ENCODE peak calls at places on chromosomes 4 and X, in seven cellular contexts. G is IMR-90, D is mesendoderm, Q is neuronal stem cell, E is H9, C is mesenchymal stem cell, A is H1. L is an unnamed sample.

GRCh38 chr4:3255611-3256186 is 6.7 kb downstream of the MSANTD1 start:
- DNase-seq in G (no peak), D (no peak), Q (no peak), E (peak; percentile 7), C (no peak), A (peak; percentile 22), L (no peak)

GRCh38 chr4:76950846-76951321 is 1.3 kb downstream of the SEPTIN11 start:
- DNase-seq in G (peak; percentile 52), D (peak; percentile 73), Q (no peak), E (peak; percentile 51), C (peak; percentile 60), A (no peak), L (peak; percentile 54)

GRCh38 chr4:87416965-87417364 is 5.4 kb upstream of the NUDT9 start:
- DNase-seq in G (no peak), D (no peak), Q (no peak), E (no peak), C (no peak), A (no peak), L (no peak)

GRCh38 chr4:120155287-120155686 is 88.6 kb upstream of the MAD2L1 start:
- DNase-seq in G (no peak), D (no peak), Q (no peak), E (no peak), C (no peak), A (no peak), L (no peak)

GRCh38 chr4:47143261-47143660 is 111.9 kb downstream of the GABRB1 start:
- DNase-seq in G (no peak), D (no peak), Q (no peak), E (no peak), C (peak; percentile 12), A (no peak), L (no peak)

GRCh38 chrX:41086627-41086932 is 1.3 kb downstream of the USP9X start:
- DNase-seq in G (no peak), D (no peak), Q (no peak), E (no peak), C (no peak), A (no peak), L (no peak)

GRCh38 chr4:154314248-154314647 is 177.4 kb downstream of the DCHS2 start:
- DNase-seq in G (no peak), D (peak; percentile 38), Q (no peak), E (no peak), C (peak; percentile 48), A (no peak), L (peak; percentile 38)

GRCh38 chr4:83071116-83071515 is 36.1 kb downstream of the COPS4 start:
- DNase-seq in G (peak; percentile 43), D (no peak), Q (no peak), E (no peak), C (peak; percentile 63), A (no peak), L (no peak)

GRCh38 chr4:142379277-142380051 is 466.6 kb downstream of the INPP4B start:
- DNase-seq in G (peak; percentile 90), D (peak; percentile 30), Q (no peak), E (no peak), C (peak; percentile 76), A (peak; percentile 42), L (peak; percentile 74)

GRCh38 chrX:102833136-102833535 is 103.9 kb upstream of the RAB40AL start:
- DNase-seq in G (peak; percentile 41), D (peak; percentile 90), Q (no peak), E (no peak), C (peak; percentile 50), A (no peak), L (peak; percentile 86)

GRCh38 chr4:137129471-137130244 is 402.6 kb downstream of the PCDH18 start:
- DNase-seq in G (peak; percentile 67), D (no peak), Q (no peak), E (no peak), C (peak; percentile 51), A (no peak), L (no peak)

GRCh38 chr4:119132306-119132705 is 3.3 kb upstream of the MYOZ2 start:
- DNase-seq in G (peak; percentile 28), D (no peak), Q (no peak), E (no peak), C (no peak), A (no peak), L (no peak)

GRCh38 chr4:27407616-27408015 is 547.0 kb downstream of the STIM2 start:
- DNase-seq in G (no peak), D (no peak), Q (no peak), E (no peak), C (no peak), A (no peak), L (no peak)

GRCh38 chr4:52912608-52913007 is 50.5 kb downstream of the RASL11B start:
- DNase-seq in G (peak; percentile 40), D (peak; percentile 32), Q (no peak), E (no peak), C (peak; percentile 54), A (no peak), L (peak; percentile 43)

GRCh38 chr4:8164687-8165086 is 6.1 kb upstream of the ABLIM2 start:
- DNase-seq in G (no peak), D (no peak), Q (no peak), E (no peak), C (no peak), A (no peak), L (no peak)

GRCh38 chrX:153477901-153478300 is 7.5 kb upstream of the HAUS7 start:
- DNase-seq in G (no peak), D (no peak), Q (no peak), E (no peak), C (no peak), A (no peak), L (no peak)

GRCh38 chr4:52051213-52051614 is at the start of gene SPATA18:
- DNase-seq in G (no peak), D (no peak), Q (no peak), E (peak; percentile 28), C (peak; percentile 37), A (peak; percentile 47), L (no peak)

GRCh38 chr4:186946682-186947294 is 223.1 kb upstream of the FAT1 start:
- DNase-seq in G (peak; percentile 34), D (peak; percentile 72), Q (no peak), E (peak; percentile 77), C (peak; percentile 54), A (peak; percentile 55), L (peak; percentile 72)

GRCh38 chrX:18676470-18676869 is 4.6 kb upstream of the RS1 start:
- DNase-seq in G (peak; percentile 5), D (peak; percentile 55), Q (peak; percentile 8), E (peak; percentile 47), C (peak; percentile 35), A (peak; percentile 48), L (no peak)

GRCh38 chr4:52979020-52979419 is 116.9 kb downstream of the RASL11B start:
- DNase-seq in G (no peak), D (peak; percentile 66), Q (no peak), E (no peak), C (no peak), A (no peak), L (peak; percentile 15)

GRCh38 chr4:105145059-105145912 is 1.4 kb upstream of the TET2 start:
- DNase-seq in G (no peak), D (peak; percentile 34), Q (no peak), E (no peak), C (no peak), A (no peak), L (no peak)

GRCh38 chr4:22356996-22357596 is 158.8 kb downstream of the ADGRA3 start:
- DNase-seq in G (peak; percentile 32), D (peak; percentile 58), Q (no peak), E (no peak), C (peak; percentile 15), A (no peak), L (no peak)

DNA sequence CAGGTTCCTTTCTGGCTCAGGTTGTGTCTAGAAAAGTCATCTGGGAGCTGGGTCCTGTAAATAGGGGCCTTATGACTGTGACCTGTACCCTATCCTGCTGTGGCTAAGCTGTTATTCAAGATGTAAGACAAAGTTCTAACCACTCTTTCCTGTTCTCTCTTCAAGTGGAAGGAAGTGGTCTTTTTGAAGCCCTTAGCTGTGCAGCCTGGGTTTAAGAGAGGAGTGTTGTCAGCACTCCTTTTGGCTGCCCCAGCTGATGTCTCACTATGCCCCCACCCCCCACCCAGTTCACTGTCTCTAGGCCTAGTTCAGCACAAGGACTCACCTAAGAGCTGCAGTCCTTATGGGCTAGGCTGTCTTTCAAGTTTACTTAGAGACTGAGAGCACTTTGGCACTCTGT is 1069.5 kb downstream of the FAM133A start:
- DNase-seq in G (no peak), D (no peak), Q (no peak), E (no peak), C (no peak), A (no peak), L (no peak)
- H3K4ac ChIP-seq in G (no peak overlapping the region), D (no peak overlapping the region), Q (no peak overlapping the region), E (no peak overlapping the region), C (no peak overlapping the region), A (no peak overlapping the region), L (no peak overlapping the region)

GRCh38 chr4:85812776-85813175 is 337.8 kb downstream of the ARHGAP24 start:
- DNase-seq in G (peak; percentile 33), D (no peak), Q (no peak), E (no peak), C (no peak), A (no peak), L (no peak)
- H3K27ac ChIP-seq in G (no peak overlapping the region), D (no peak overlapping the region), Q (no peak overlapping the region), E (no peak overlapping the region), C (no peak overlapping the region), A (no peak overlapping the region), L (no peak overlapping the region)

DNA sequence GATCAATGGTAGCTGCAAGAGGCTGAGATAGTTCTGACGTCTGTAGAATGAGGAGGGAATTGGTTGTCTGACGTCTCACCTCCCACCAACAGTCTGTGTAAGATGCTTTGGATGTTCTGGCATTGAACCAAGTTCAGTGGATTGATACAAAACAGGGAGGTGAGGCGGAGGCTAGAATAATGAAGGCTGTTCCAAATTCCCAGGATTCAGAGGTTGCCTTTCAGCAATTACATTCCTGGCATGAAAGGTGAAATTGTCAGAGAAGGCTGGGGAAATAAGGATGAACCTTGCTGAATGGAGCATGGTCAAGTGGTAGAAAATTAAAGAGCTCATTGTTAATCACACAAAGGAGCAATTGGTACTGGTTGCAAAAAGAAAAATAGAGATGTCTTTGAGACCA is 241.6 kb downstream of the FBXW7 start:
- DNase-seq in G (no peak), D (no peak), Q (no peak), E (no peak), C (no peak), A (no peak), L (no peak)
- H3K27me3 ChIP-seq in G (peaks cover 26% of the 10 kb centered on the region), D (no peaks in the 10 kb centered on the region), Q (no peaks in the 10 kb centered on the region), E (no peaks in the 10 kb centered on the region), C (no peaks in the 10 kb centered on the region), A (no peaks in the 10 kb centered on the region), L (no peaks in the 10 kb centered on the region)

GRCh38 chrX:109826954-109827708 is 94.1 kb upstream of the ACSL4 start:
- DNase-seq in G (peak; percentile 89), D (peak; percentile 68), Q (no peak), E (no peak), C (peak; percentile 89), A (no peak), L (peak; percentile 80)
- H3K4ac ChIP-seq in G (peak overlapping the region; percentile 94), D (no peak overlapping the region), Q (no peak overlapping the region), E (no peak overlapping the region), C (no peak overlapping the region), A (no peak overlapping the region), L (no peak overlapping the region)